ENCODE peak calls at places on chromosomes 11 and 22, in five cellular contexts. H is endothelial cell, U is fibroblast of mammary gland, Y is uterus, L is AG09309. J is an unnamed sample.

GRCh38 chr22:28894320-28894719 is 10.9 kb downstream of the ZNRF3 start:
- DNase-seq in H (no peak), U (no peak), Y (no peak), L (no peak), J (no peak)

GRCh38 chr11:65476632-65477270 is 22.1 kb upstream of the MALAT1 start:
- DNase-seq in H (no peak), U (peak), Y (no peak), L (no peak), J (no peak)

GRCh38 chr11:47498584-47499152 is 49.7 kb upstream of the RAPSN start:
- DNase-seq in H (no peak), U (no peak), Y (no peak), L (no peak), J (no peak)

GRCh38 chr22:35736166-35736565 is 18.5 kb downstream of the APOL5 start:
- DNase-seq in H (no peak), U (no peak), Y (no peak), L (no peak), J (no peak)

GRCh38 chr22:41094036-41094435 is 1.6 kb downstream of the EP300 start:
- DNase-seq in H (no peak), U (peak), Y (no peak), L (no peak), J (peak)

GRCh38 chr22:19016081-19016480 is 80.0 kb upstream of the PRODH start:
- DNase-seq in H (no peak), U (no peak), Y (no peak), L (no peak), J (no peak)

GRCh38 chr11:19728436-19728835 is 15.8 kb downstream of the NAV2 start:
- DNase-seq in H (no peak), U (peak), Y (no peak), L (peak), J (no peak)

GRCh38 chr11:31610544-31610943 is 101.0 kb downstream of the ELP4 start:
- DNase-seq in H (no peak), U (no peak), Y (no peak), L (no peak), J (no peak)

GRCh38 chr11:61153593-61154090 is 7.6 kb downstream of the VPS37C start:
- DNase-seq in H (no peak), U (no peak), Y (no peak), L (peak), J (no peak)

GRCh38 chr22:39250838-39251237 is 6.1 kb upstream of the PDGFB start:
- DNase-seq in H (no peak), U (no peak), Y (no peak), L (no peak), J (no peak)

GRCh38 chr11:131373326-131373725 is 2.9 kb downstream of the NTM start:
- DNase-seq in H (no peak), U (no peak), Y (no peak), L (no peak), J (no peak)

GRCh38 chr11:110778351-110778750 is 66.1 kb upstream of the ARHGAP20 start:
- DNase-seq in H (no peak), U (no peak), Y (no peak), L (no peak), J (no peak)

GRCh38 chr11:120023551-120023950 is 114.4 kb downstream of the TRIM29 start:
- DNase-seq in H (no peak), U (no peak), Y (no peak), L (no peak), J (no peak)

GRCh38 chr11:124970925-124971324 is 16.9 kb downstream of the CCDC15 start:
- DNase-seq in H (no peak), U (peak), Y (no peak), L (no peak), J (no peak)

GRCh38 chr11:68044145-68044813 is 5.5 kb downstream of the TCIRG1 start:
- DNase-seq in H (no peak), U (no peak), Y (no peak), L (no peak), J (no peak)

GRCh38 chr11:105611837-105612480 is 2.1 kb downstream of the GRIA4 start:
- DNase-seq in H (no peak), U (no peak), Y (no peak), L (no peak), J (no peak)

GRCh38 chr22:44037519-44038370 is 13.6 kb downstream of the PARVB start:
- DNase-seq in H (no peak), U (peak), Y (peak), L (peak), J (no peak)

GRCh38 chr22:27462190-27462589 is 339.4 kb downstream of the MN1 start:
- DNase-seq in H (no peak), U (no peak), Y (no peak), L (no peak), J (no peak)

GRCh38 chr22:45952553-45952952 is 24.4 kb downstream of the WNT7B start:
- DNase-seq in H (no peak), U (no peak), Y (no peak), L (no peak), J (no peak)

GRCh38 chr11:47269829-47270305 is at the start of gene MADD:
- DNase-seq in H (peak), U (peak), Y (peak), L (no peak), J (peak)

DNA sequence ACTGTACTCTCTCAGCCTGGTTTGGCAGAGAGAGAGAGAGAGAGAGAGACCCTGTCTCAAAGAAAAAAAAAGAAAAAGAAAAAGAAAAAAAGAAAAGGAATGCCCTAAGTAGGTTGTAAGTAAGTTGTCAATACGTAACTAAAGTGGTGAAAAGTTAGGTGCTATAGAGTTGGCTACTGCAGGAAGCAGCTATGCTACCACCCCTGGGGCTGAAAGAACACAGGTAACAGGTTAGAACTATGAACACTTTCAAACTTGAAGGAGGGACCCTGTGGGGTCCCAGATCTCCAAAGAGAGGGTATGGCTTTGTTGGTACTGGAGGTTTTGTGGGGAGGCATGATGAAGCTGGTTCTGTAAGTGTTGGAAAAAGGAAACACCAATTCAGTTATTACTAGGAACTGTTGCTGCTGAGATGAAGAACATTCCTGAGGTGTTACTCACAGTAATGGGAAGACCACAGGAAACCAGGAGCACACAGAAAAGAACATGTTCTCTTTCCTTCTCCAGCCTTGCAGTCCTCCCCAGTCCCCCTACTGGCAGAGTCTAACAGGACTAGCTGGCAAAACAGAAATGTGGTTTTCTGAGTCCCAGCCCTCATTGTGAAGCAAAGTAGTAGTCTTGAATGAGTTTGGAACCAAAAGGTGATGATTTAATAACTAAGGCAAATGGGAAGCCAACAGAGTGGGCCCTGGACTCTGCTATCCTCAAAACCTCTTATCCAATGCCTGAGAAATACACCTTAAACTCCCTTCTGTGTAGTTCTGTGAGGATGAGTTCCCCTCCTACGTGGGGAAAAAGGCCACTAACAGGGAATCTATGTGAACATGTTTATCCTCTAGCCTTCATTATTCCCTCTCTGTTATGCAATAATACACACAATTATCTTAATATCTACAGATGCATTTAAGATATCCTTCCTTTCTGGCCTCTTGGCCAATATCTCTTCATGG is 427.0 kb upstream of the DDI1 start:
- DNase-seq in H (peak), U (peak), Y (no peak), L (peak), J (no peak)
- TF ChIP-seq CTCF in H (peak), U (peak), Y (no peak), L (peak), J (no peak)

GRCh38 chr11:129885381-129885780 is 10.0 kb downstream of the NFRKB start:
- DNase-seq in H (no peak), U (no peak), Y (no peak), L (no peak), J (no peak)

GRCh38 chr11:129884581-129884980 is 10.8 kb downstream of the NFRKB start:
- DNase-seq in H (no peak), U (no peak), Y (no peak), L (no peak), J (no peak)

GRCh38 chr11:129880311-129880710 is 15.1 kb downstream of the NFRKB start:
- DNase-seq in H (no peak), U (no peak), Y (no peak), L (no peak), J (no peak)

GRCh38 chr11:129881570-129882170 is 13.7 kb downstream of the NFRKB start:
- DNase-seq in H (peak), U (peak), Y (no peak), L (no peak), J (peak)
- TF ChIP-seq CTCF in H (peak), U (peak), Y (no peak), L (peak), J (peak)

GRCh38 chr11:63903884-63904283 is 13.1 kb downstream of the RCOR2 start:
- DNase-seq in H (no peak), U (no peak), Y (no peak), L (no peak), J (no peak)

GRCh38 chr11:63897459-63898156 is 19.4 kb downstream of the RCOR2 start:
- DNase-seq in H (no peak), U (no peak), Y (no peak), L (no peak), J (no peak)

GRCh38 chr11:63905179-63905578 is 11.8 kb downstream of the RCOR2 start:
- DNase-seq in H (no peak), U (no peak), Y (no peak), L (no peak), J (no peak)

GRCh38 chr11:63904743-63905142 is 12.2 kb downstream of the RCOR2 start:
- DNase-seq in H (no peak), U (no peak), Y (no peak), L (no peak), J (no peak)

GRCh38 chr11:63901660-63902059 is 15.3 kb downstream of the RCOR2 start:
- DNase-seq in H (no peak), U (peak), Y (no peak), L (no peak), J (peak)
- TF ChIP-seq CTCF in H (no peak), U (peak), Y (no peak), L (peak), J (peak)

GRCh38 chr11:118657709-118658108 is 21.7 kb downstream of the TREH start:
- DNase-seq in H (no peak), U (no peak), Y (no peak), L (no peak), J (no peak)
- TF ChIP-seq CTCF in H (no peak), U (no peak), Y (no peak), L (no peak), J (no peak)

GRCh38 chr11:14202263-14203173 is 156.5 kb downstream of the RRAS2 start:
- DNase-seq in H (no peak), U (no peak), Y (no peak), L (no peak), J (no peak)
- TF ChIP-seq CTCF in H (no peak), U (no peak), Y (no peak), L (no peak), J (no peak)

GRCh38 chr11:73359930-73360742 is 16.1 kb upstream of the RELT start:
- DNase-seq in H (peak), U (peak), Y (no peak), L (no peak), J (peak)
- TF ChIP-seq CTCF in H (peak), U (peak), Y (no peak), L (peak), J (peak)

GRCh38 chr22:22358136-22358535 is 113.5 kb downstream of the VPREB1 start:
- DNase-seq in H (no peak), U (no peak), Y (no peak), L (no peak), J (no peak)
- TF ChIP-seq CTCF in H (no peak), U (no peak), Y (no peak), L (no peak), J (no peak)

DNA sequence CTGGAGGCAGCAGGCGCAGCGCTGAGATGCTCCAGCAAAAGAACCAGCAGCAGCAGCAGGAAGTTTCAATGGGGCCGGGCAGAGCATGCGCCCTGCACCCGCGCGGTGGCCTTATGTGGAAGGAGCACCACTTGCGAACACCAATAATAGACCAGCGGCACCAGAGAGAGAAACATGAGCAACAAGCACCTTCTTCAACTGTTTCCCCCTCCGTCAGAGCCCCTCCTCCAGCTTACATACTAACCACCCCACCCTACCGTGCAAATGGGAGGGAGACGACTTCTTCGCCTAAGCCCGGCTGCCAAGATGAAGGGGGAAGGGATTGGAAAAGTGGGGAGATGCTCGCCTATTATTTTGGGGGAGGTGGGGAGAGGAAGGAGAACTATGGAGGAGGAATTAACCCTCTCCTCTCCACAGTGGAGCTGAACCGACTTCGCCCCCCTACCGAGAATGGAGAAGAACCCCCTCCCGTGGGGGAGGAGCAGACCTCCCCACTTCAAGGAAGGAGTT is 1.1 kb downstream of the RSF1 start:
- DNase-seq in H (peak), U (peak), Y (peak), L (no peak), J (peak)
- TF ChIP-seq CTCF in H (no peak), U (no peak), Y (peak), L (no peak), J (peak)

J was measured in activated CD8-positive, alpha-beta T cell treated with anti-CD3 and anti-CD28 coated beads for 36 hours.